ENCODE peak calls at places on chromosomes 16 and 17, in ten cellular contexts. H, A, V, R, Q, O, K, F, P and G are unnamed samples.
A peak's percentile ranks its signal among the peaks of the same experiment; 100 is the strongest.

GRCh38 chr16:82625066-82625968 is 1.5 kb upstream of the CDH13 start:
- DNase-seq in H (peak; percentile 40), A (no peak), V (no peak), R (no peak), Q (no peak), O (no peak), K (no peak), F (no peak), P (no peak), G (no peak)

GRCh38 chr16:55392701-55393100 is 68.7 kb downstream of the IRX6 start:
- DNase-seq in H (no peak), A (no peak), V (no peak), R (no peak), Q (no peak), O (no peak), K (no peak), F (no peak), P (no peak), G (no peak)

GRCh38 chr17:5558815-5559785 is 25.2 kb downstream of the NLRP1 start:
- DNase-seq in H (no peak), A (no peak), V (no peak), R (no peak), Q (no peak), O (no peak), K (no peak), F (no peak), P (no peak), G (no peak)

GRCh38 chr16:46961373-46962353 is 11.8 kb downstream of the DNAJA2 start:
- DNase-seq in H (no peak), A (no peak), V (no peak), R (no peak), Q (no peak), O (peak; percentile 62), K (no peak), F (no peak), P (no peak), G (no peak)

GRCh38 chr16:48914070-48914469 is 304.1 kb upstream of the N4BP1 start:
- DNase-seq in H (no peak), A (no peak), V (no peak), R (no peak), Q (peak; percentile 32), O (no peak), K (no peak), F (no peak), P (no peak), G (no peak)

GRCh38 chr17:38798614-38799500 is 499 bp downstream of the PIP4K2B start:
- DNase-seq in H (peak; percentile 49), A (peak; percentile 33), V (peak; percentile 74), R (peak; percentile 61), Q (peak; percentile 85), O (peak; percentile 50), K (peak; percentile 43), F (no peak), P (peak; percentile 50), G (no peak)

GRCh38 chr17:79861371-79862216 is 22.4 kb upstream of the CBX4 start:
- DNase-seq in H (no peak), A (no peak), V (no peak), R (no peak), Q (peak; percentile 57), O (no peak), K (no peak), F (no peak), P (peak; percentile 36), G (no peak)

GRCh38 chr17:43403846-43404245 is 5.1 kb downstream of the ARL4D start:
- DNase-seq in H (no peak), A (no peak), V (no peak), R (peak; percentile 73), Q (peak; percentile 23), O (no peak), K (no peak), F (no peak), P (peak; percentile 44), G (no peak)

GRCh38 chr17:67511012-67511411 is 133.9 kb downstream of the PITPNC1 start:
- DNase-seq in H (no peak), A (no peak), V (no peak), R (no peak), Q (no peak), O (no peak), K (no peak), F (no peak), P (no peak), G (no peak)

GRCh38 chr16:77480671-77481315 is 46.0 kb upstream of the ADAMTS18 start:
- DNase-seq in H (no peak), A (no peak), V (no peak), R (no peak), Q (no peak), O (no peak), K (no peak), F (no peak), P (no peak), G (no peak)

GRCh38 chr17:17208013-17208412 is 1.9 kb upstream of the PLD6 start:
- DNase-seq in H (no peak), A (no peak), V (no peak), R (no peak), Q (no peak), O (no peak), K (no peak), F (no peak), P (no peak), G (no peak)

GRCh38 chr17:62194401-62194800 is 129.3 kb upstream of the MED13 start:
- DNase-seq in H (no peak), A (no peak), V (no peak), R (no peak), Q (no peak), O (no peak), K (no peak), F (no peak), P (no peak), G (no peak)

GRCh38 chr17:43609613-43610385 is 51.9 kb downstream of the MEOX1 start:
- DNase-seq in H (no peak), A (no peak), V (no peak), R (no peak), Q (no peak), O (no peak), K (no peak), F (no peak), P (peak; percentile 36), G (no peak)

GRCh38 chr17:289409-289808 is 63.2 kb downstream of the RPH3AL start:
- DNase-seq in H (no peak), A (no peak), V (peak; percentile 31), R (no peak), Q (no peak), O (no peak), K (peak; percentile 10), F (no peak), P (no peak), G (no peak)

DNA sequence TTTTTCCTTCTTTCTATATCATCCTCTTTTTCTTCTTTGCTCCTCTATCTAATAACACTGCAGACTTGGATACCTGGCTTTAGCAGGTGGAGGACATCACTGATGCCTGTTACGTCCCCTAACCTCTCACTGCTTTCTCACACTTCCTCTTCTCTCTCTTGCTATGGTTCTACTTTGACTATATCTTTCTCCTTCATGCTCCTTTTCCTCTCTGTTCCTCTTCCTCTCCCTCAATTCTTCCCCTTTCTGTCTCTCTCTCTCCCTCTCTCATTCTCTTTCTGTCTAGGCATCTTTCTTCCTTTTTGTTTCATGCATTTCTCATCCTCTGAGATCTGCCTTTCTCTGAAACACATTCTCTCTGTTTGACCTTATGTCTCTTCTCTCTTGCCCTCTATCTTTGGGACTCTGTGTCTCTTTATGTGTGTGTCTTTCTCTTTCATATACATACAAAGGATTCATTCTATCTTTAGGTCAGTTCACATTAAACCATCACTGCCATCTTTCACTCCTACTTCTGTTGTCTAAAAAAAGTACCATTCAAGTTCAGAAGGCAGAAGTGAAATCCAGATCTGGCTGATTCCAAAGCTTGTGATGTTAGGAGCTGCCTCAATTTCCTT is 353.7 kb downstream of the SHISA9 start:
- DNase-seq in H (no peak), A (no peak), V (no peak), R (no peak), Q (no peak), O (no peak), K (no peak), F (no peak), P (no peak), G (no peak)
- H3K4me3 ChIP-seq in H (no peak overlapping the region), A (no peak overlapping the region), V (no peak overlapping the region), R (no peak overlapping the region), Q (no peak overlapping the region), O (no peak overlapping the region), K (no peak overlapping the region), F (no peak overlapping the region), P (no peak overlapping the region), G (no peak overlapping the region)

GRCh38 chr17:7652659-7653343 is 2.1 kb downstream of the ATP1B2 start:
- DNase-seq in H (no peak), A (no peak), V (no peak), R (no peak), Q (peak; percentile 31), O (no peak), K (peak; percentile 47), F (no peak), P (no peak), G (no peak)

GRCh38 chr17:7654832-7655540 is 4.3 kb downstream of the ATP1B2 start:
- DNase-seq in H (no peak), A (peak; percentile 31), V (no peak), R (no peak), Q (peak; percentile 16), O (peak; percentile 13), K (no peak), F (no peak), P (peak; percentile 52), G (no peak)

GRCh38 chr17:7650509-7651096 is at the start of gene ATP1B2:
- DNase-seq in H (peak; percentile 68), A (peak; percentile 16), V (peak; percentile 73), R (peak; percentile 97), Q (peak; percentile 99), O (no peak), K (peak; percentile 80), F (peak; percentile 64), P (peak; percentile 51), G (no peak)

GRCh38 chr17:7651097-7651958 is 602 bp downstream of the ATP1B2 start:
- DNase-seq in H (no peak), A (no peak), V (no peak), R (peak; percentile 39), Q (peak; percentile 89), O (no peak), K (peak; percentile 60), F (no peak), P (no peak), G (no peak)

GRCh38 chr17:7651959-7652658 is 1.4 kb downstream of the ATP1B2 start:
- DNase-seq in H (peak; percentile 21), A (no peak), V (no peak), R (no peak), Q (no peak), O (no peak), K (no peak), F (no peak), P (no peak), G (no peak)
- H3K4me3 ChIP-seq in H (peak overlapping the region; percentile 57), A (no peak overlapping the region), V (peak overlapping the region; percentile 46), R (peak overlapping the region; percentile 39), Q (peak overlapping the region; percentile 60), O (no peak overlapping the region), K (peak overlapping the region; percentile 44), F (no peak overlapping the region), P (no peak overlapping the region), G (no peak overlapping the region)

GRCh38 chr17:37146578-37147119 is 197.9 kb downstream of the AATF start:
- DNase-seq in H (no peak), A (no peak), V (no peak), R (no peak), Q (no peak), O (no peak), K (no peak), F (no peak), P (no peak), G (no peak)
- H3K4me3 ChIP-seq in H (no peak overlapping the region), A (no peak overlapping the region), V (no peak overlapping the region), R (no peak overlapping the region), Q (no peak overlapping the region), O (no peak overlapping the region), K (no peak overlapping the region), F (no peak overlapping the region), P (no peak overlapping the region), G (no peak overlapping the region)

GRCh38 chr16:554297-554621 is 5.9 kb upstream of the PRR35 start:
- DNase-seq in H (no peak), A (no peak), V (no peak), R (no peak), Q (no peak), O (no peak), K (no peak), F (no peak), P (no peak), G (no peak)
- H3K4me3 ChIP-seq in H (no peak overlapping the region), A (no peak overlapping the region), V (no peak overlapping the region), R (no peak overlapping the region), Q (no peak overlapping the region), O (no peak overlapping the region), K (no peak overlapping the region), F (no peak overlapping the region), P (no peak overlapping the region), G (no peak overlapping the region)